ENCODE peak calls at places on chromosomes 1 and 21, in seven cellular contexts. One of them, this sample, is unnamed.

GRCh38 chr1:174682419-174683008 is 234.8 kb downstream of the GPR52 start:
- DNase-seq in cardiac muscle cell: peak; percentile 82
- DNase-seq in CD4-positive, CD25-positive, alpha-beta regulatory T cell: no peak
- DNase-seq in SK-N-SH: no peak
- DNase-seq in astrocyte: peak; percentile 80
- DNase-seq in aorta: no peak
- DNase-seq in heart right ventricle: no peak
- DNase-seq in this sample: no peak

GRCh38 chr1:160359559-160360226 is 7.2 kb upstream of the NHLH1 start:
- DNase-seq in cardiac muscle cell: no peak
- DNase-seq in CD4-positive, CD25-positive, alpha-beta regulatory T cell: no peak
- DNase-seq in SK-N-SH: no peak
- DNase-seq in astrocyte: peak; percentile 10
- DNase-seq in aorta: no peak
- DNase-seq in heart right ventricle: no peak
- DNase-seq in this sample: no peak

GRCh38 chr1:110210604-110211502 is 739 bp downstream of the KCNC4 start:
- DNase-seq in cardiac muscle cell: peak; percentile 41
- DNase-seq in CD4-positive, CD25-positive, alpha-beta regulatory T cell: peak; percentile 64
- DNase-seq in SK-N-SH: peak; percentile 80
- DNase-seq in astrocyte: peak; percentile 16
- DNase-seq in aorta: peak; percentile 68
- DNase-seq in heart right ventricle: peak; percentile 38
- DNase-seq in this sample: peak; percentile 39

GRCh38 chr1:25926731-25927496 is 20.7 kb upstream of the STMN1 start:
- DNase-seq in cardiac muscle cell: no peak
- DNase-seq in CD4-positive, CD25-positive, alpha-beta regulatory T cell: no peak
- DNase-seq in SK-N-SH: peak; percentile 75
- DNase-seq in astrocyte: no peak
- DNase-seq in aorta: no peak
- DNase-seq in heart right ventricle: no peak
- DNase-seq in this sample: no peak

GRCh38 chr1:21206117-21206516 is 29.4 kb upstream of the EIF4G3 start:
- DNase-seq in cardiac muscle cell: no peak
- DNase-seq in CD4-positive, CD25-positive, alpha-beta regulatory T cell: no peak
- DNase-seq in SK-N-SH: no peak
- DNase-seq in astrocyte: peak; percentile 65
- DNase-seq in aorta: no peak
- DNase-seq in heart right ventricle: no peak
- DNase-seq in this sample: peak; percentile 67

GRCh38 chr1:48469616-48470500 is 2.1 kb downstream of the SPATA6 start:
- DNase-seq in cardiac muscle cell: peak; percentile 88
- DNase-seq in CD4-positive, CD25-positive, alpha-beta regulatory T cell: no peak
- DNase-seq in SK-N-SH: no peak
- DNase-seq in astrocyte: peak; percentile 77
- DNase-seq in aorta: peak; percentile 79
- DNase-seq in heart right ventricle: peak; percentile 49
- DNase-seq in this sample: no peak

GRCh38 chr1:72105201-72105600 is 177.1 kb downstream of the NEGR1 start:
- DNase-seq in cardiac muscle cell: no peak
- DNase-seq in CD4-positive, CD25-positive, alpha-beta regulatory T cell: no peak
- DNase-seq in SK-N-SH: no peak
- DNase-seq in astrocyte: no peak
- DNase-seq in aorta: no peak
- DNase-seq in heart right ventricle: no peak
- DNase-seq in this sample: no peak

GRCh38 chr1:247482747-247483146 is 24.8 kb upstream of the OR2B11 start:
- DNase-seq in cardiac muscle cell: no peak
- DNase-seq in CD4-positive, CD25-positive, alpha-beta regulatory T cell: no peak
- DNase-seq in SK-N-SH: no peak
- DNase-seq in astrocyte: no peak
- DNase-seq in aorta: no peak
- DNase-seq in heart right ventricle: no peak
- DNase-seq in this sample: peak; percentile 45

GRCh38 chr1:63032171-63032570 is 248.2 kb downstream of the ATG4C start:
- DNase-seq in cardiac muscle cell: no peak
- DNase-seq in CD4-positive, CD25-positive, alpha-beta regulatory T cell: no peak
- DNase-seq in SK-N-SH: no peak
- DNase-seq in astrocyte: no peak
- DNase-seq in aorta: no peak
- DNase-seq in heart right ventricle: no peak
- DNase-seq in this sample: no peak

GRCh38 chr1:22376976-22377375 is 74.7 kb upstream of the ZBTB40 start:
- DNase-seq in cardiac muscle cell: no peak
- DNase-seq in CD4-positive, CD25-positive, alpha-beta regulatory T cell: no peak
- DNase-seq in SK-N-SH: no peak
- DNase-seq in astrocyte: no peak
- DNase-seq in aorta: no peak
- DNase-seq in heart right ventricle: no peak
- DNase-seq in this sample: peak; percentile 17

GRCh38 chr1:228265167-228265566 is 57.3 kb downstream of the OBSCN start:
- DNase-seq in cardiac muscle cell: peak; percentile 48
- DNase-seq in CD4-positive, CD25-positive, alpha-beta regulatory T cell: no peak
- DNase-seq in SK-N-SH: peak; percentile 39
- DNase-seq in astrocyte: no peak
- DNase-seq in aorta: no peak
- DNase-seq in heart right ventricle: no peak
- DNase-seq in this sample: no peak

GRCh38 chr1:58922302-58923089 is 138.6 kb upstream of the JUN start:
- DNase-seq in cardiac muscle cell: peak; percentile 56
- DNase-seq in CD4-positive, CD25-positive, alpha-beta regulatory T cell: peak; percentile 60
- DNase-seq in SK-N-SH: no peak
- DNase-seq in astrocyte: peak; percentile 27
- DNase-seq in aorta: peak; percentile 70
- DNase-seq in heart right ventricle: peak; percentile 45
- DNase-seq in this sample: peak; percentile 93

GRCh38 chr1:167564592-167564991 is 11.0 kb upstream of the CREG1 start:
- DNase-seq in cardiac muscle cell: peak; percentile 40
- DNase-seq in CD4-positive, CD25-positive, alpha-beta regulatory T cell: no peak
- DNase-seq in SK-N-SH: no peak
- DNase-seq in astrocyte: no peak
- DNase-seq in aorta: no peak
- DNase-seq in heart right ventricle: no peak
- DNase-seq in this sample: peak; percentile 35

GRCh38 chr1:116881879-116882520 is 27.7 kb upstream of the PTGFRN start:
- DNase-seq in cardiac muscle cell: peak; percentile 98
- DNase-seq in CD4-positive, CD25-positive, alpha-beta regulatory T cell: peak; percentile 16
- DNase-seq in SK-N-SH: no peak
- DNase-seq in astrocyte: peak; percentile 62
- DNase-seq in aorta: peak; percentile 56
- DNase-seq in heart right ventricle: peak; percentile 53
- DNase-seq in this sample: no peak

GRCh38 chr1:213989740-213990472 is 2.1 kb downstream of the PROX1 start:
- DNase-seq in cardiac muscle cell: no peak
- DNase-seq in CD4-positive, CD25-positive, alpha-beta regulatory T cell: no peak
- DNase-seq in SK-N-SH: no peak
- DNase-seq in astrocyte: no peak
- DNase-seq in aorta: no peak
- DNase-seq in heart right ventricle: no peak
- DNase-seq in this sample: no peak

GRCh38 chr1:22257286-22258275 is 114.7 kb upstream of the WNT4 start:
- DNase-seq in cardiac muscle cell: no peak
- DNase-seq in CD4-positive, CD25-positive, alpha-beta regulatory T cell: no peak
- DNase-seq in SK-N-SH: no peak
- DNase-seq in astrocyte: no peak
- DNase-seq in aorta: no peak
- DNase-seq in heart right ventricle: no peak
- DNase-seq in this sample: no peak

GRCh38 chr1:154431586-154432373 is 26.6 kb downstream of the IL6R start:
- DNase-seq in cardiac muscle cell: peak; percentile 95
- DNase-seq in CD4-positive, CD25-positive, alpha-beta regulatory T cell: no peak
- DNase-seq in SK-N-SH: no peak
- DNase-seq in astrocyte: peak; percentile 99
- DNase-seq in aorta: no peak
- DNase-seq in heart right ventricle: no peak
- DNase-seq in this sample: peak; percentile 96

GRCh38 chr1:209688746-209689234 is 13.6 kb downstream of the G0S2 start:
- DNase-seq in cardiac muscle cell: peak; percentile 73
- DNase-seq in CD4-positive, CD25-positive, alpha-beta regulatory T cell: no peak
- DNase-seq in SK-N-SH: no peak
- DNase-seq in astrocyte: peak; percentile 51
- DNase-seq in aorta: no peak
- DNase-seq in heart right ventricle: no peak
- DNase-seq in this sample: peak; percentile 56

GRCh38 chr1:234889643-234890042 is 239.0 kb downstream of the TOMM20 start:
- DNase-seq in cardiac muscle cell: no peak
- DNase-seq in CD4-positive, CD25-positive, alpha-beta regulatory T cell: no peak
- DNase-seq in SK-N-SH: no peak
- DNase-seq in astrocyte: no peak
- DNase-seq in aorta: no peak
- DNase-seq in heart right ventricle: no peak
- DNase-seq in this sample: no peak
- H3K4me1 ChIP-seq in cardiac muscle cell: peaks cover 25% of the 10 kb centered on the region
- H3K4me1 ChIP-seq in CD4-positive, CD25-positive, alpha-beta regulatory T cell: no peaks in the 10 kb centered on the region
- H3K4me1 ChIP-seq in SK-N-SH: no peaks in the 10 kb centered on the region
- H3K4me1 ChIP-seq in astrocyte: peaks cover 20% of the 10 kb centered on the region
- H3K4me1 ChIP-seq in aorta: no peaks in the 10 kb centered on the region
- H3K4me1 ChIP-seq in heart right ventricle: peaks cover 37% of the 10 kb centered on the region
- H3K4me1 ChIP-seq in this sample: peaks cover 14% of the 10 kb centered on the region

GRCh38 chr21:46011267-46011967 is 29.8 kb downstream of the COL6A1 start:
- DNase-seq in cardiac muscle cell: no peak
- DNase-seq in CD4-positive, CD25-positive, alpha-beta regulatory T cell: no peak
- DNase-seq in SK-N-SH: no peak
- DNase-seq in astrocyte: no peak
- DNase-seq in aorta: peak; percentile 37
- DNase-seq in heart right ventricle: no peak
- DNase-seq in this sample: no peak
- H3K27me3 ChIP-seq in cardiac muscle cell: no peaks in the 10 kb centered on the region
- H3K27me3 ChIP-seq in CD4-positive, CD25-positive, alpha-beta regulatory T cell: peaks cover 3% of the 10 kb centered on the region
- H3K27me3 ChIP-seq in SK-N-SH: no peaks in the 10 kb centered on the region
- H3K27me3 ChIP-seq in astrocyte: no peaks in the 10 kb centered on the region
- H3K27me3 ChIP-seq in aorta: no peaks in the 10 kb centered on the region
- H3K27me3 ChIP-seq in heart right ventricle: no peaks in the 10 kb centered on the region
- H3K27me3 ChIP-seq in this sample: peaks cover 10% of the 10 kb centered on the region

DNA sequence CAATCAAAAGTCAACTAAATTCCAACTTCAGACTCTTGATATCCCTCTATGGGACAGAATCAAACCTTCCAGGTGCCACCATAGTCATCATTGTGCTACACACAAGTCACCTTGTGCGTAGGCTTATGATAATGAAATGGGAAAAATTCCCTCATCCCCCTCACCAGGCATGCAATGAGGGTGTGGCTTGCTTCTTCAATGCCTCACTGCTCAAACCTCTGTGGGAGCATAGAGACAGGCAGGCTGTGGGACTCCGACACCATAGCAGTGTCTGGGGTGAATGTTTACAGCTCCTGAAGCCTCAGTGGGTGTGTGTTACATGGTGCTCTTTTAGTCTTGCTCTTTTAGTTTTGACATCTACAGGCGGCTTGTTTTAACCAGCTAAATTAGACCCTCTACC is 42.4 kb downstream of the ZNF697 start:
- DNase-seq in cardiac muscle cell: no peak
- DNase-seq in CD4-positive, CD25-positive, alpha-beta regulatory T cell: no peak
- DNase-seq in SK-N-SH: no peak
- DNase-seq in astrocyte: no peak
- DNase-seq in aorta: no peak
- DNase-seq in heart right ventricle: no peak
- DNase-seq in this sample: no peak
- H3K4me1 ChIP-seq in cardiac muscle cell: no peaks in the 10 kb centered on the region
- H3K4me1 ChIP-seq in CD4-positive, CD25-positive, alpha-beta regulatory T cell: no peaks in the 10 kb centered on the region
- H3K4me1 ChIP-seq in SK-N-SH: peaks cover 9% of the 10 kb centered on the region
- H3K4me1 ChIP-seq in astrocyte: peaks cover 6% of the 10 kb centered on the region
- H3K4me1 ChIP-seq in aorta: no peaks in the 10 kb centered on the region
- H3K4me1 ChIP-seq in heart right ventricle: peaks cover 26% of the 10 kb centered on the region
- H3K4me1 ChIP-seq in this sample: peaks cover 23% of the 10 kb centered on the region

DNA sequence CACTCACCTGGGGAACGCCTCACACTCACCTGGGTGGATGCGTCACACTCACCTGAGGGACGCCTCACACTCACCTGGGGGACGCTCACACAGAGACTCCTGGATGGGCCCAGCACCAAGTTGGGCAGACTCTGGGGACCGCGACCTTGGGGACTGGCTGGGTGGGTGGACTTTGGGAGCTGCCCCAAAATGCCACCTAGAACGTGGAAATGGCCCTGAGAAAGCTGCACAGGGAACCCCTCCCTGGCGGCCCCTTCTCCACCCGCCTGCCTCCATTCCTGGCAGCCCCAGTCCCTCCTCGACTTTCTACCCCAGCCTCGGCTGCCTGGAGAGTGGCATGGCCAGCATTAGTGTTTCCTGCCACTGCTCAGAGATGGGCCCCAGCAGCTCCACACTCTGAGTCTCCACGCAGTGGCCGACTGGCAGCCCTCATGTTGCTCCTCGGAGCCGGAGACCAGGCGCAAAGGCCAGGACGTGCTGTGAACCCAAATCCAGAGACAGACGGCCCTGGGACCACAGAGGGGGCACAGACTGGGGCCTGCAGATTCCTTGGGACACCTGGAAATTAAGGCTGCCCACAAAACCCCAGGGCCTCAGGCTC is 46.5 kb upstream of the ACTRT2 start:
- DNase-seq in cardiac muscle cell: no peak
- DNase-seq in CD4-positive, CD25-positive, alpha-beta regulatory T cell: no peak
- DNase-seq in SK-N-SH: no peak
- DNase-seq in astrocyte: no peak
- DNase-seq in aorta: no peak
- DNase-seq in heart right ventricle: no peak
- DNase-seq in this sample: no peak
- H3K27me3 ChIP-seq in cardiac muscle cell: no peaks in the 10 kb centered on the region
- H3K27me3 ChIP-seq in CD4-positive, CD25-positive, alpha-beta regulatory T cell: no peaks in the 10 kb centered on the region
- H3K27me3 ChIP-seq in SK-N-SH: no peaks in the 10 kb centered on the region
- H3K27me3 ChIP-seq in astrocyte: no peaks in the 10 kb centered on the region
- H3K27me3 ChIP-seq in aorta: no peaks in the 10 kb centered on the region
- H3K27me3 ChIP-seq in heart right ventricle: no peaks in the 10 kb centered on the region
- H3K27me3 ChIP-seq in this sample: no peaks in the 10 kb centered on the region